ENCODE peak calls at places on chromosomes 2 and 18, in five cellular contexts. U is suprapubic skin, S is IMR-90, Y is A549, B is spleen. Q is an unnamed sample.

GRCh38 chr18:26655614-26656400 is 107.5 kb upstream of the KCTD1 start:
- DNase-seq in U (no peak), S (peak), Y (peak), B (no peak), Q (no peak)

GRCh38 chr2:69615078-69615630 is 28.4 kb downstream of the AAK1 start:
- DNase-seq in U (no peak), S (no peak), Y (no peak), B (no peak), Q (no peak)

GRCh38 chr2:96304606-96305005 is 740 bp downstream of the SNRNP200 start:
- DNase-seq in U (no peak), S (no peak), Y (no peak), B (no peak), Q (no peak)

GRCh38 chr2:101617188-101617587 is 80.3 kb upstream of the MAP4K4 start:
- DNase-seq in U (no peak), S (peak), Y (no peak), B (no peak), Q (no peak)

GRCh38 chr2:9205963-9206948 is at the start of gene ASAP2:
- DNase-seq in U (no peak), S (peak), Y (peak), B (peak), Q (peak)

GRCh38 chr2:171134624-171135230 is 26.0 kb downstream of the TLK1 start:
- DNase-seq in U (no peak), S (no peak), Y (no peak), B (no peak), Q (no peak)

GRCh38 chr18:25147878-25148488 is 204.0 kb downstream of the ZNF521 start:
- DNase-seq in U (no peak), S (no peak), Y (no peak), B (no peak), Q (no peak)

GRCh38 chr2:135657806-135658582 is 83.7 kb upstream of the UBXN4 start:
- DNase-seq in U (no peak), S (no peak), Y (no peak), B (no peak), Q (no peak)

GRCh38 chr2:241882090-241882625 is 12.6 kb downstream of the RTP5 start:
- DNase-seq in U (no peak), S (no peak), Y (no peak), B (peak), Q (peak)

GRCh38 chr18:36580874-36581750 is 247.7 kb downstream of the TPGS2 start:
- DNase-seq in U (no peak), S (peak), Y (no peak), B (no peak), Q (no peak)

GRCh38 chr18:57624988-57625387 is 3.4 kb upstream of the NARS1 start:
- DNase-seq in U (no peak), S (peak), Y (peak), B (no peak), Q (no peak)

GRCh38 chr2:236179653-236180500 is 11.7 kb upstream of the GBX2 start:
- DNase-seq in U (peak), S (peak), Y (peak), B (no peak), Q (no peak)

GRCh38 chr18:46536215-46536874 is 120.7 kb downstream of the LOXHD1 start:
- DNase-seq in U (no peak), S (no peak), Y (peak), B (no peak), Q (no peak)

GRCh38 chr2:10530607-10531239 is 82.6 kb upstream of the ODC1 start:
- DNase-seq in U (no peak), S (no peak), Y (no peak), B (peak), Q (no peak)

GRCh38 chr2:20584637-20585321 is 66.1 kb downstream of the HS1BP3 start:
- DNase-seq in U (peak), S (peak), Y (peak), B (peak), Q (no peak)
- TF ChIP-seq POLR2A in U (no peak), S (no peak), Y (no peak), B (no peak), Q (no peak)

GRCh38 chr2:29495536-29495935 is 380.3 kb downstream of the CLIP4 start:
- DNase-seq in U (no peak), S (no peak), Y (no peak), B (no peak), Q (no peak)
- TF ChIP-seq POLR2A in U (no peak), S (no peak), Y (no peak), B (no peak), Q (no peak)

DNA sequence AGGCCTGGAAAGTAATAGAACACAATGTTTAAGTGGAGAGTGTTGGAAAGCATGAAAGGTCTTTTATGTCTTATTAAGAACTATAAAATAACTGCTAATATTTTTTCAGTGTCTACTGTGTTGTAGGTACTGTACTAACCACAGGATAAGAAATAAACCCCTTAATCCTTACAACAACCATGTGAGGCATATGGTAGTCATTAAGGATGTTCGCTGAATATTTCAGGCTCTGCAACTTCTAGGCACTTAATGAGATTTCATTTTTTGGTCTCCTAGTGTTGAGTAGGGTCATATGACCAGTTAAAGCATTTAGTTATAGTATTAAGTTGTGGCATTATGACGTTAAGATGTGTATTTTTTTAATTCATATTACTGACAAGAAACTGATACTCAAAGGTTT is 346.6 kb upstream of the KCNH7 start:
- DNase-seq in U (no peak), S (no peak), Y (no peak), B (no peak), Q (no peak)
- TF ChIP-seq POLR2A in U (no peak), S (no peak), Y (no peak), B (no peak), Q (no peak)

DNA sequence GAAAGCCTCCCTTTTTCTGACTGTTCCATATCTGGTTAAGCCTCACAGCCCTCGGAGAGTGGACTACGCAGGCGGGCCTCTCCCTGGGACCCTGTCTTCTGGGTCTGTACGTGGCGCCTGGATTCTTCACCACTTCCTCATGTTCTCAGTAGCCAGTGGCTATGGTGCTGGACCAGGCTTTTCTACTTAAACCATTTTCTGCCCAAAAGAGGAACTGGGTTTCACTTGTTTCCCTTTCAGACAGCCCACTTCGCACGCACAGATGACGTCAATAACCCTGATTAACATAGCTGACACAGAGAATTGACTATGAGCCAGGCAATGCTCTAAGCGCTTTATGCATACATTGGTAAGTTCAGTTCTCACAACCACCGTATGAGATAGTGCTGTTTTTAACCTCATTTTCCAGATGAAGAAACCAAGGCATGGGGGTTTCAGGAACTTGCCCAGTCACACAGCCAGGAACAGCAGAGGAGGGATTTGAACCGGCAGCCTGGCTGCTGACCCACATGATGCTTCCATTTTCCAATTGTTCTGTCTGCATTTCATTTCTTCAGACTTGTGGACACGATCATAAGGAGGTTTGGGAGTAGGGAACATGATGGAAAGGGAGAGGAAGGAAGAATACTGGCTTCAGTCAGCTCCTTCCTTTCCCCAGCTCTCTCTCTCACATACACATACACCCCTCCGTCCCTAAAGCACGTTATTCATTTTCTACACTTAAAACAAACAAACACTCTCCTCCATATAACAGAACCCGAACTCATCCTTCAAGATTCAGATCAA is 41.7 kb downstream of the MYOM1 start:
- DNase-seq in U (peak), S (peak), Y (no peak), B (peak), Q (peak)
- TF ChIP-seq POLR2A in U (no peak), S (no peak), Y (no peak), B (no peak), Q (no peak)

DNA sequence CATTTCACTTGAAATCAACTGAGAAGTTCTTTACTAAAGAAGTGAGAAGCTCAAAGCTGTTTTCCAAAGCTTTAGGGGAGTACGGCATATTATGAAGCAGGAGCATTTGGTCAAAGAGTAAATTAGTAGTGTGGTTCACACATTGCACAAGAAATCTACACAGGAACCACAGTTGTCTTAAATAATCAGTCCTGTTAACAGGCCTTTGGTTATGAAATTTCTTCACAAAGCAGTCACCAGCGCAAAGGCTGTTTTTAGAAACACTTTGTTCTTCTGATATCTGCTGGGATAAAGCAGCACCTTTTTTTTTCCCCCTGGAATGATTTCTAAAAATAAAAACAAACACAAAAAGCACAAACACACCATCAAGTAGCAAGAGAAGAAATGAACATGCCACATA is 475.5 kb downstream of the TXNL1 start:
- DNase-seq in U (no peak), S (no peak), Y (no peak), B (no peak), Q (no peak)
- TF ChIP-seq POLR2A in U (no peak), S (no peak), Y (no peak), B (no peak), Q (no peak)